ENCODE peak calls at places on chromosomes 16 and 17, in five cellular contexts. R, H, L, Y and A are unnamed samples.

GRCh38 chr17:80455328-80455710 is 21.1 kb downstream of the NPTX1 start:
- DNase-seq in R (no peak), L (peak; percentile 70), H (peak; percentile 22), Y (no peak), A (no peak)

GRCh38 chr17:38341035-38341721 is 2.6 kb downstream of the GPR179 start:
- DNase-seq in H (no peak), Y (no peak), R (no peak), L (no peak), A (no peak)

GRCh38 chr16:28110479-28110878 is 47.0 kb upstream of the GSG1L start:
- DNase-seq in H (no peak), Y (no peak), L (no peak), R (no peak), A (no peak)

GRCh38 chr17:80087346-80088265 is 13.8 kb upstream of the GAA start:
- DNase-seq in R (no peak), L (no peak), H (no peak), Y (no peak), A (no peak)

GRCh38 chr16:30703971-30704370 is 5.0 kb downstream of the SRCAP start:
- DNase-seq in H (no peak), Y (no peak), L (no peak), R (no peak), A (no peak)

GRCh38 chr17:80361495-80362220 is 53.3 kb upstream of the ENDOV start:
- DNase-seq in R (no peak), Y (peak; percentile 40), L (peak; percentile 41), H (no peak), A (peak; percentile 31)

GRCh38 chr17:32610027-32610650 is 123.3 kb downstream of the CDK5R1 start:
- DNase-seq in Y (no peak), H (no peak), R (no peak), L (no peak), A (no peak)

GRCh38 chr16:84548971-84549844 is 44.7 kb upstream of the MEAK7 start:
- DNase-seq in H (peak; percentile 24), Y (peak; percentile 63), R (no peak), L (no peak), A (no peak)

GRCh38 chr17:9107527-9107926 is 86.2 kb downstream of the NTN1 start:
- DNase-seq in H (no peak), Y (no peak), R (no peak), L (no peak), A (no peak)

GRCh38 chr17:38789185-38789584 is 10.2 kb downstream of the PIP4K2B start:
- DNase-seq in R (no peak), Y (no peak), H (no peak), L (peak; percentile 37), A (no peak)

GRCh38 chr17:8436169-8436932 is 667 bp downstream of the NDEL1 start:
- DNase-seq in Y (peak; percentile 69), H (peak; percentile 47), L (peak; percentile 69), R (peak; percentile 36), A (peak; percentile 90)

GRCh38 chr17:76631821-76632565 is 11.6 kb downstream of the ST6GALNAC1 start:
- DNase-seq in H (no peak), L (no peak), R (no peak), Y (no peak), A (no peak)